ENCODE peak calls at places on chromosomes 5 and 9, in six cellular contexts. One of them, this sample, is unnamed.
A peak's percentile ranks its signal among the peaks of the same experiment; 100 is the strongest.

GRCh38 chr5:40258205-40258604 is 421.5 kb upstream of the PTGER4 start:
- DNase-seq in HepG2: no peak
- DNase-seq in PC-3: no peak
- DNase-seq in AG09309: no peak
- DNase-seq in fibroblast of lung: no peak
- DNase-seq in bronchial epithelial cell: peak; percentile 59
- DNase-seq in this sample: no peak

GRCh38 chr5:138234651-138235050 is 21.5 kb upstream of the CDC23 start:
- DNase-seq in HepG2: no peak
- DNase-seq in PC-3: no peak
- DNase-seq in AG09309: no peak
- DNase-seq in fibroblast of lung: no peak
- DNase-seq in bronchial epithelial cell: no peak
- DNase-seq in this sample: no peak

GRCh38 chr9:113397077-113397696 is 3.9 kb downstream of the ALAD start:
- DNase-seq in HepG2: no peak
- DNase-seq in PC-3: no peak
- DNase-seq in AG09309: no peak
- DNase-seq in fibroblast of lung: no peak
- DNase-seq in bronchial epithelial cell: no peak
- DNase-seq in this sample: no peak

GRCh38 chr9:136740971-136741884 is 1.5 kb downstream of the LCN10 start:
- DNase-seq in HepG2: no peak
- DNase-seq in PC-3: no peak
- DNase-seq in AG09309: no peak
- DNase-seq in fibroblast of lung: no peak
- DNase-seq in bronchial epithelial cell: no peak
- DNase-seq in this sample: no peak

GRCh38 chr9:37417252-37417803 is 5.2 kb upstream of the GRHPR start:
- DNase-seq in HepG2: peak; percentile 18
- DNase-seq in PC-3: no peak
- DNase-seq in AG09309: no peak
- DNase-seq in fibroblast of lung: no peak
- DNase-seq in bronchial epithelial cell: no peak
- DNase-seq in this sample: no peak

GRCh38 chr9:38393128-38393809 is 767 bp downstream of the ALDH1B1 start:
- DNase-seq in HepG2: no peak
- DNase-seq in PC-3: no peak
- DNase-seq in AG09309: no peak
- DNase-seq in fibroblast of lung: no peak
- DNase-seq in bronchial epithelial cell: no peak
- DNase-seq in this sample: no peak

GRCh38 chr5:160359816-160360215 is 10.6 kb downstream of the C1QTNF2 start:
- DNase-seq in HepG2: no peak
- DNase-seq in PC-3: no peak
- DNase-seq in AG09309: no peak
- DNase-seq in fibroblast of lung: no peak
- DNase-seq in bronchial epithelial cell: no peak
- DNase-seq in this sample: no peak

GRCh38 chr9:110828148-110828730 is 159.6 kb downstream of the MUSK start:
- DNase-seq in HepG2: no peak
- DNase-seq in PC-3: no peak
- DNase-seq in AG09309: peak; percentile 46
- DNase-seq in fibroblast of lung: peak; percentile 76
- DNase-seq in bronchial epithelial cell: no peak
- DNase-seq in this sample: peak; percentile 72

GRCh38 chr9:113376634-113377531 is at the start of gene HDHD3:
- DNase-seq in HepG2: peak; percentile 71
- DNase-seq in PC-3: peak; percentile 77
- DNase-seq in AG09309: no peak
- DNase-seq in fibroblast of lung: peak; percentile 70
- DNase-seq in bronchial epithelial cell: peak; percentile 69
- DNase-seq in this sample: peak; percentile 36

GRCh38 chr5:37310360-37310759 is 60.5 kb downstream of the NUP155 start:
- DNase-seq in HepG2: no peak
- DNase-seq in PC-3: no peak
- DNase-seq in AG09309: no peak
- DNase-seq in fibroblast of lung: no peak
- DNase-seq in bronchial epithelial cell: no peak
- DNase-seq in this sample: no peak

GRCh38 chr9:33049680-33050361 is 24.7 kb downstream of the DNAJA1 start:
- DNase-seq in HepG2: no peak
- DNase-seq in PC-3: no peak
- DNase-seq in AG09309: no peak
- DNase-seq in fibroblast of lung: no peak
- DNase-seq in bronchial epithelial cell: no peak
- DNase-seq in this sample: no peak

GRCh38 chr9:69097053-69097452 is 61.5 kb downstream of the FXN start:
- DNase-seq in HepG2: no peak
- DNase-seq in PC-3: no peak
- DNase-seq in AG09309: peak; percentile 24
- DNase-seq in fibroblast of lung: peak; percentile 83
- DNase-seq in bronchial epithelial cell: peak; percentile 97
- DNase-seq in this sample: no peak

GRCh38 chr5:95564450-95564849 is 9.5 kb downstream of the ARSK start:
- DNase-seq in HepG2: no peak
- DNase-seq in PC-3: no peak
- DNase-seq in AG09309: no peak
- DNase-seq in fibroblast of lung: peak; percentile 14
- DNase-seq in bronchial epithelial cell: no peak
- DNase-seq in this sample: no peak

GRCh38 chr5:179192185-179192890 is 132.2 kb downstream of the ZNF354C start:
- DNase-seq in HepG2: no peak
- DNase-seq in PC-3: no peak
- DNase-seq in AG09309: no peak
- DNase-seq in fibroblast of lung: no peak
- DNase-seq in bronchial epithelial cell: no peak
- DNase-seq in this sample: no peak

GRCh38 chr5:176664479-176664878 is 17.2 kb downstream of the TSPAN17 start:
- DNase-seq in HepG2: no peak
- DNase-seq in PC-3: no peak
- DNase-seq in AG09309: no peak
- DNase-seq in fibroblast of lung: no peak
- DNase-seq in bronchial epithelial cell: no peak
- DNase-seq in this sample: no peak

GRCh38 chr5:103561670-103562069 is 919 bp downstream of the NUDT12 start:
- DNase-seq in HepG2: no peak
- DNase-seq in PC-3: peak; percentile 19
- DNase-seq in AG09309: no peak
- DNase-seq in fibroblast of lung: no peak
- DNase-seq in bronchial epithelial cell: peak; percentile 6
- DNase-seq in this sample: no peak

GRCh38 chr9:2925016-2925415 is 81.1 kb upstream of the PUM3 start:
- DNase-seq in HepG2: no peak
- DNase-seq in PC-3: no peak
- DNase-seq in AG09309: no peak
- DNase-seq in fibroblast of lung: no peak
- DNase-seq in bronchial epithelial cell: no peak
- DNase-seq in this sample: no peak

GRCh38 chr5:35117960-35118359 is 70.2 kb upstream of the AGXT2 start:
- DNase-seq in HepG2: no peak
- DNase-seq in PC-3: peak; percentile 58
- DNase-seq in AG09309: peak; percentile 63
- DNase-seq in fibroblast of lung: peak; percentile 78
- DNase-seq in bronchial epithelial cell: no peak
- DNase-seq in this sample: no peak

GRCh38 chr5:132639706-132640130 is 18.3 kb upstream of the IL13 start:
- DNase-seq in HepG2: no peak
- DNase-seq in PC-3: no peak
- DNase-seq in AG09309: no peak
- DNase-seq in fibroblast of lung: no peak
- DNase-seq in bronchial epithelial cell: no peak
- DNase-seq in this sample: no peak

GRCh38 chr9:36211510-36211909 is 20.8 kb downstream of the CLTA start:
- DNase-seq in HepG2: no peak
- DNase-seq in PC-3: no peak
- DNase-seq in AG09309: no peak
- DNase-seq in fibroblast of lung: no peak
- DNase-seq in bronchial epithelial cell: no peak
- DNase-seq in this sample: no peak

GRCh38 chr9:122261469-122261881 is 3.2 kb downstream of the RBM18 start:
- DNase-seq in HepG2: peak; percentile 89
- DNase-seq in PC-3: peak; percentile 77
- DNase-seq in AG09309: peak; percentile 55
- DNase-seq in fibroblast of lung: peak; percentile 42
- DNase-seq in bronchial epithelial cell: peak; percentile 42
- DNase-seq in this sample: no peak

GRCh38 chr5:91151947-91152346 is 231.2 kb downstream of the ARRDC3 start:
- DNase-seq in HepG2: peak; percentile 4
- DNase-seq in PC-3: peak; percentile 81
- DNase-seq in AG09309: peak; percentile 76
- DNase-seq in fibroblast of lung: peak; percentile 89
- DNase-seq in bronchial epithelial cell: peak; percentile 93
- DNase-seq in this sample: peak; percentile 48

GRCh38 chr9:133056533-133056932 is 5.2 kb upstream of the CEL start:
- DNase-seq in HepG2: no peak
- DNase-seq in PC-3: no peak
- DNase-seq in AG09309: no peak
- DNase-seq in fibroblast of lung: no peak
- DNase-seq in bronchial epithelial cell: no peak
- DNase-seq in this sample: no peak

GRCh38 chr5:76524872-76525271 is 98.3 kb downstream of the F2RL2 start:
- DNase-seq in HepG2: no peak
- DNase-seq in PC-3: no peak
- DNase-seq in AG09309: no peak
- DNase-seq in fibroblast of lung: peak; percentile 62
- DNase-seq in bronchial epithelial cell: no peak
- DNase-seq in this sample: no peak

GRCh38 chr5:101424530-101425175 is 521.6 kb upstream of the ST8SIA4 start:
- DNase-seq in HepG2: no peak
- DNase-seq in PC-3: peak; percentile 18
- DNase-seq in AG09309: peak; percentile 71
- DNase-seq in fibroblast of lung: peak; percentile 95
- DNase-seq in bronchial epithelial cell: peak; percentile 86
- DNase-seq in this sample: peak; percentile 10

GRCh38 chr9:86531273-86531672 is 177.1 kb upstream of the TUT7 start:
- DNase-seq in HepG2: no peak
- DNase-seq in PC-3: no peak
- DNase-seq in AG09309: peak; percentile 43
- DNase-seq in fibroblast of lung: no peak
- DNase-seq in bronchial epithelial cell: no peak
- DNase-seq in this sample: no peak

GRCh38 chr5:151598984-151599383 is 7.9 kb upstream of the FAT2 start:
- DNase-seq in HepG2: no peak
- DNase-seq in PC-3: peak; percentile 74
- DNase-seq in AG09309: no peak
- DNase-seq in fibroblast of lung: no peak
- DNase-seq in bronchial epithelial cell: peak; percentile 92
- DNase-seq in this sample: no peak

GRCh38 chr9:2655411-2655901 is 33.9 kb downstream of the VLDLR start:
- DNase-seq in HepG2: no peak
- DNase-seq in PC-3: peak; percentile 84
- DNase-seq in AG09309: peak; percentile 72
- DNase-seq in fibroblast of lung: peak; percentile 97
- DNase-seq in bronchial epithelial cell: peak; percentile 98
- DNase-seq in this sample: peak; percentile 37

DNA sequence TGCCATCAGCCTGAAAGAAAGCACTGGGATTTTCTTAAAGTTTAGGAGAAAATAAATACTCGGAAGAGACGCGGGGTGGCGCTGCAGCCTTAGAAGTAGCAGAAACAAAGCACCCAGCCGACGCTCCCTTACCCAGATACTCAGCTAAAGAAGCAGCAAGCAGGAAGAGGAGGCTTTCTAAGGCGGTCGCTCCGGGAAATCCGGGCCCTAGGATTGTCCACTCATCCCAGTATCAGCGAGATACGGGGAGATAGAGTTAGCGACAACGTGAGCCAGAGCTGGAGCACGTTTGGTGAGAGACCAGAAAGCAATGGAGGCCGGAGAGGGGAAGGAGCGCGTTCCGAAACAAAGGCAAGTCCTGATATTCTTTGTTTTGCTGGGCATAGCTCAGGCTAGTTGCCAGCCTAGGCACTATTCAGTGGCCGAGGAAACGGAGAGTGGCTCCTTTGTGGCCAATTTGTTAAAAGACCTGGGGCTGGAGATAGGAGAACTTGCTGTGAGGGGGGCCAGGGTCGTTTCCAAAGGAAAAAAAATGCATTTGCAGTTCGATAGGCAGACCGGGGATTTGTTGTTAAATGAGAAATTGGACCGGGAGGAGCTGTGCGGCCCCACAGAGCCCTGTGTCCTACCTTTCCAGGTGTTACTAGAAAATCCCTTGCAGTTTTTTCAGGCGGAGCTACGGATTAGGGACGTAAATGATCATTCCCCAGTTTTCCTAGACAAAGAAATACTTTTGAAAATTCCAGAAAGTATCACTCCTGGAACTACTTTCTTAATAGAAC is at the start of gene PCDHB2:
- DNase-seq in HepG2: peak; percentile 79
- DNase-seq in PC-3: peak; percentile 81
- DNase-seq in AG09309: peak; percentile 55
- DNase-seq in fibroblast of lung: peak; percentile 23
- DNase-seq in bronchial epithelial cell: peak; percentile 15
- DNase-seq in this sample: peak; percentile 12
- TF ChIP-seq CTCF in HepG2: peak; percentile 87
- TF ChIP-seq CTCF in PC-3: peak; percentile 73
- TF ChIP-seq CTCF in AG09309: peak; percentile 49
- TF ChIP-seq CTCF in fibroblast of lung: no peak
- TF ChIP-seq CTCF in bronchial epithelial cell: peak; percentile 15
- TF ChIP-seq CTCF in this sample: no peak

GRCh38 chr5:146007270-146007669 is 70.9 kb downstream of the SH3RF2 start:
- DNase-seq in HepG2: peak; percentile 34
- DNase-seq in PC-3: peak; percentile 22
- DNase-seq in AG09309: no peak
- DNase-seq in fibroblast of lung: peak; percentile 50
- DNase-seq in bronchial epithelial cell: no peak
- DNase-seq in this sample: no peak
- TF ChIP-seq CTCF in HepG2: peak; percentile 54
- TF ChIP-seq CTCF in PC-3: peak; percentile 44
- TF ChIP-seq CTCF in AG09309: no peak
- TF ChIP-seq CTCF in fibroblast of lung: no peak
- TF ChIP-seq CTCF in bronchial epithelial cell: no peak
- TF ChIP-seq CTCF in this sample: no peak

DNA sequence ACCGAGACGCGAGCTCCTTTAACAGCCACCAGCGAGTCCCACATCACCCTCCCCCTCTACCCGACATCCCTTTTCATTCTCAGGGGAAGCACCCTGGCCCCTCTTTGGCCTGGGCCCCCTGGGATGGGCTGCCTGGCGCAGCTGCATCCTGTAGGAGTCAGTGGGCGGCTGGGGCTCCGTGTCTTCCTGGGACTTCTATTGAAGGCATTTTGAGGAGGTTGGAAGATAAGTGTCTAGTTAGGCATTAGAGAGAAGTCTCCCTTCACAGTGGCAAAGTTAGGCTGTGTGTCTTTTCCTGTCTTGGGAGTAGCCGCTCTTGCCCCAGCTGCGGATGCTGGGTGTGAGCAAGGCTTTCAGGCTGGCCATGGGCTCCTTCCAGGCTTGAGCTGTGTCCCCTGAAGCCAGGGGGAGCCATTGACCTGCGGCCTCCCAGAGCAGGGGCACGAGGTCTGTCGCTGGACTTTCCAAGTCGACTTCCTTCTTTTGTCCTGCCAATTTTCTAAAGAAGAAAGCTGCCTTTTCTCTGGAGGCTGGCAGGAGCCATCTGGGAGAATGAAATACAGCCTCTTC is 18.6 kb upstream of the NKD2 start:
- DNase-seq in HepG2: no peak
- DNase-seq in PC-3: peak; percentile 15
- DNase-seq in AG09309: no peak
- DNase-seq in fibroblast of lung: no peak
- DNase-seq in bronchial epithelial cell: no peak
- DNase-seq in this sample: no peak
- TF ChIP-seq CTCF in HepG2: peak; percentile 70
- TF ChIP-seq CTCF in PC-3: peak; percentile 35
- TF ChIP-seq CTCF in AG09309: no peak
- TF ChIP-seq CTCF in fibroblast of lung: no peak
- TF ChIP-seq CTCF in bronchial epithelial cell: no peak
- TF ChIP-seq CTCF in this sample: no peak

GRCh38 chr9:91659529-91660294 is 236.1 kb upstream of the NFIL3 start:
- DNase-seq in HepG2: no peak
- DNase-seq in PC-3: peak; percentile 23
- DNase-seq in AG09309: no peak
- DNase-seq in fibroblast of lung: peak; percentile 35
- DNase-seq in bronchial epithelial cell: peak; percentile 34
- DNase-seq in this sample: no peak
- TF ChIP-seq CTCF in HepG2: peak; percentile 56
- TF ChIP-seq CTCF in PC-3: peak; percentile 58
- TF ChIP-seq CTCF in AG09309: peak; percentile 82
- TF ChIP-seq CTCF in fibroblast of lung: peak; percentile 53
- TF ChIP-seq CTCF in bronchial epithelial cell: peak; percentile 66
- TF ChIP-seq CTCF in this sample: peak; percentile 77

This sample was measured in AG09319.